ENCODE peak calls at places on chromosomes 4 and X, in seven cellular contexts. One of them, this sample, is unnamed.

GRCh38 chr4:707929-708630 is 2.4 kb downstream of the PCGF3 start:
- DNase-seq in GM12878: no peak
- DNase-seq in K562: no peak
- DNase-seq in SK-N-SH: no peak
- DNase-seq in HepG2: no peak
- DNase-seq in HCT116: no peak
- DNase-seq in H1: no peak
- DNase-seq in this sample: no peak

GRCh38 chrX:35122756-35123155 is 180.2 kb downstream of the FAM47B start:
- DNase-seq in GM12878: no peak
- DNase-seq in K562: no peak
- DNase-seq in SK-N-SH: no peak
- DNase-seq in HepG2: no peak
- DNase-seq in HCT116: no peak
- DNase-seq in H1: no peak
- DNase-seq in this sample: no peak

GRCh38 chrX:1178580-1179057 is 33.8 kb downstream of the CRLF2 start:
- DNase-seq in GM12878: no peak
- DNase-seq in K562: no peak
- DNase-seq in SK-N-SH: no peak
- DNase-seq in HepG2: no peak
- DNase-seq in HCT116: no peak
- DNase-seq in H1: peak
- DNase-seq in this sample: no peak

GRCh38 chrX:13473666-13474516 is 95.5 kb upstream of the EGFL6 start:
- DNase-seq in GM12878: peak
- DNase-seq in K562: no peak
- DNase-seq in SK-N-SH: no peak
- DNase-seq in HepG2: no peak
- DNase-seq in HCT116: no peak
- DNase-seq in H1: no peak
- DNase-seq in this sample: no peak

GRCh38 chr4:83723609-83724008 is 187.7 kb downstream of the GPAT3 start:
- DNase-seq in GM12878: no peak
- DNase-seq in K562: no peak
- DNase-seq in SK-N-SH: no peak
- DNase-seq in HepG2: no peak
- DNase-seq in HCT116: no peak
- DNase-seq in H1: no peak
- DNase-seq in this sample: no peak

GRCh38 chrX:40266490-40267333 is 169.0 kb upstream of the BCOR start:
- DNase-seq in GM12878: no peak
- DNase-seq in K562: peak
- DNase-seq in SK-N-SH: peak
- DNase-seq in HepG2: peak
- DNase-seq in HCT116: peak
- DNase-seq in H1: peak
- DNase-seq in this sample: peak

GRCh38 chrX:46965125-46965758 is 53.0 kb downstream of the JADE3 start:
- DNase-seq in GM12878: no peak
- DNase-seq in K562: no peak
- DNase-seq in SK-N-SH: no peak
- DNase-seq in HepG2: no peak
- DNase-seq in HCT116: no peak
- DNase-seq in H1: no peak
- DNase-seq in this sample: no peak

GRCh38 chrX:74449322-74449936 is 28.1 kb downstream of the SLC16A2 start:
- DNase-seq in GM12878: no peak
- DNase-seq in K562: no peak
- DNase-seq in SK-N-SH: no peak
- DNase-seq in HepG2: no peak
- DNase-seq in HCT116: peak
- DNase-seq in H1: no peak
- DNase-seq in this sample: peak

GRCh38 chr4:1187182-1187581 is 14.8 kb upstream of the SPON2 start:
- DNase-seq in GM12878: no peak
- DNase-seq in K562: no peak
- DNase-seq in SK-N-SH: no peak
- DNase-seq in HepG2: no peak
- DNase-seq in HCT116: no peak
- DNase-seq in H1: no peak
- DNase-seq in this sample: no peak

GRCh38 chrX:74383611-74384010 is 37.7 kb upstream of the SLC16A2 start:
- DNase-seq in GM12878: no peak
- DNase-seq in K562: no peak
- DNase-seq in SK-N-SH: peak
- DNase-seq in HepG2: peak
- DNase-seq in HCT116: peak
- DNase-seq in H1: no peak
- DNase-seq in this sample: peak

GRCh38 chrX:13197961-13198761 is 121.7 kb downstream of the ATXN3L start:
- DNase-seq in GM12878: no peak
- DNase-seq in K562: no peak
- DNase-seq in SK-N-SH: peak
- DNase-seq in HepG2: no peak
- DNase-seq in HCT116: no peak
- DNase-seq in H1: no peak
- DNase-seq in this sample: peak

GRCh38 chrX:3592184-3592583 is 121.3 kb downstream of the PRKX start:
- DNase-seq in GM12878: no peak
- DNase-seq in K562: no peak
- DNase-seq in SK-N-SH: no peak
- DNase-seq in HepG2: no peak
- DNase-seq in HCT116: no peak
- DNase-seq in H1: peak
- DNase-seq in this sample: no peak

GRCh38 chrX:24154490-24155034 is 5.0 kb downstream of the ZFX start:
- DNase-seq in GM12878: no peak
- DNase-seq in K562: no peak
- DNase-seq in SK-N-SH: peak
- DNase-seq in HepG2: no peak
- DNase-seq in HCT116: no peak
- DNase-seq in H1: no peak
- DNase-seq in this sample: no peak

GRCh38 chrX:105876658-105877057 is 54.3 kb downstream of the NRK start:
- DNase-seq in GM12878: no peak
- DNase-seq in K562: no peak
- DNase-seq in SK-N-SH: no peak
- DNase-seq in HepG2: peak
- DNase-seq in HCT116: peak
- DNase-seq in H1: no peak
- DNase-seq in this sample: no peak

GRCh38 chrX:40864972-40865371 is 129.6 kb upstream of the MED14 start:
- DNase-seq in GM12878: no peak
- DNase-seq in K562: no peak
- DNase-seq in SK-N-SH: no peak
- DNase-seq in HepG2: no peak
- DNase-seq in HCT116: no peak
- DNase-seq in H1: no peak
- DNase-seq in this sample: no peak

GRCh38 chr4:150973626-150974250 is 41.3 kb downstream of the LRBA start:
- DNase-seq in GM12878: no peak
- DNase-seq in K562: no peak
- DNase-seq in SK-N-SH: no peak
- DNase-seq in HepG2: peak
- DNase-seq in HCT116: no peak
- DNase-seq in H1: no peak
- DNase-seq in this sample: peak

GRCh38 chr4:83217721-83218522 is 66.7 kb downstream of the COQ2 start:
- DNase-seq in GM12878: peak
- DNase-seq in K562: no peak
- DNase-seq in SK-N-SH: no peak
- DNase-seq in HepG2: no peak
- DNase-seq in HCT116: no peak
- DNase-seq in H1: no peak
- DNase-seq in this sample: no peak

GRCh38 chr4:683982-684571 is 4.9 kb downstream of the SLC49A3 start:
- DNase-seq in GM12878: no peak
- DNase-seq in K562: peak
- DNase-seq in SK-N-SH: peak
- DNase-seq in HepG2: peak
- DNase-seq in HCT116: peak
- DNase-seq in H1: peak
- DNase-seq in this sample: peak

GRCh38 chr4:14329228-14329627 is 673.1 kb upstream of the CPEB2 start:
- DNase-seq in GM12878: no peak
- DNase-seq in K562: no peak
- DNase-seq in SK-N-SH: no peak
- DNase-seq in HepG2: no peak
- DNase-seq in HCT116: no peak
- DNase-seq in H1: no peak
- DNase-seq in this sample: no peak

GRCh38 chr4:8910100-8910821 is 38.6 kb upstream of the HMX1 start:
- DNase-seq in GM12878: no peak
- DNase-seq in K562: no peak
- DNase-seq in SK-N-SH: peak
- DNase-seq in HepG2: no peak
- DNase-seq in HCT116: no peak
- DNase-seq in H1: no peak
- DNase-seq in this sample: no peak

GRCh38 chr4:55321707-55322264 is 24.3 kb upstream of the SRD5A3 start:
- DNase-seq in GM12878: peak
- DNase-seq in K562: peak
- DNase-seq in SK-N-SH: peak
- DNase-seq in HepG2: peak
- DNase-seq in HCT116: peak
- DNase-seq in H1: peak
- DNase-seq in this sample: no peak

GRCh38 chrX:88613338-88613737 is 133.7 kb upstream of the CPXCR1 start:
- DNase-seq in GM12878: no peak
- DNase-seq in K562: no peak
- DNase-seq in SK-N-SH: peak
- DNase-seq in HepG2: peak
- DNase-seq in HCT116: no peak
- DNase-seq in H1: no peak
- DNase-seq in this sample: peak

GRCh38 chrX:77977518-77977917 is 8.1 kb upstream of the PGAM4 start:
- DNase-seq in GM12878: no peak
- DNase-seq in K562: no peak
- DNase-seq in SK-N-SH: no peak
- DNase-seq in HepG2: no peak
- DNase-seq in HCT116: no peak
- DNase-seq in H1: no peak
- DNase-seq in this sample: no peak

GRCh38 chr4:167826281-167826680 is 266.1 kb upstream of the ANXA10 start:
- DNase-seq in GM12878: no peak
- DNase-seq in K562: no peak
- DNase-seq in SK-N-SH: no peak
- DNase-seq in HepG2: no peak
- DNase-seq in HCT116: no peak
- DNase-seq in H1: no peak
- DNase-seq in this sample: no peak

GRCh38 chr4:5206391-5206790 is 155.1 kb downstream of the STK32B start:
- DNase-seq in GM12878: no peak
- DNase-seq in K562: no peak
- DNase-seq in SK-N-SH: no peak
- DNase-seq in HepG2: no peak
- DNase-seq in HCT116: peak
- DNase-seq in H1: no peak
- DNase-seq in this sample: no peak

GRCh38 chr4:107442538-107443083 is 277.4 kb downstream of the PAPSS1 start:
- DNase-seq in GM12878: no peak
- DNase-seq in K562: no peak
- DNase-seq in SK-N-SH: no peak
- DNase-seq in HepG2: no peak
- DNase-seq in HCT116: no peak
- DNase-seq in H1: no peak
- DNase-seq in this sample: no peak
- TF ChIP-seq JUND in GM12878: no peak
- TF ChIP-seq JUND in K562: no peak
- TF ChIP-seq JUND in SK-N-SH: no peak
- TF ChIP-seq JUND in HepG2: no peak
- TF ChIP-seq JUND in HCT116: no peak
- TF ChIP-seq JUND in H1: no peak
- TF ChIP-seq JUND in this sample: no peak

DNA sequence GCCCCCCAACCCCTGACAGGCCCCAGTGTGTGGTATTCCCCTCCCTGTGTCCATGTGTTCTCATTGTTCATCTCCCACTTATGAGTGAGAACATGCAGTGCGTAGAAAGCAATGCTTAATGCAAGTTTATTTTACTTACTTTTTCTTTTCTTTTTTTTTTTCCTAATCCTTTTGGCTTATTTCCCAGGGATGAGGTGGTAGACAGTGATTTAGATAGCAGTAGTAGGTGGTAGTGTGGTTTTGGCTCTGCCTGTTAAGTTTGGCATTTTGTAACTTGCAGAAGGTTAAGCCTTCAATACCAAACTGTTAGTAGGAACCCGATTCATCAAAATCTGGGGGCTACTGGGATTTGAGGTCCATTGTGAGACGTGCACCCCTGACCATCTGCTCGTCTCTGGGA is 70.4 kb downstream of the PHOX2B start:
- DNase-seq in GM12878: no peak
- DNase-seq in K562: no peak
- DNase-seq in SK-N-SH: no peak
- DNase-seq in HepG2: no peak
- DNase-seq in HCT116: no peak
- DNase-seq in H1: no peak
- DNase-seq in this sample: no peak
- TF ChIP-seq JUND in GM12878: no peak
- TF ChIP-seq JUND in K562: no peak
- TF ChIP-seq JUND in SK-N-SH: no peak
- TF ChIP-seq JUND in HepG2: no peak
- TF ChIP-seq JUND in HCT116: no peak
- TF ChIP-seq JUND in H1: no peak
- TF ChIP-seq JUND in this sample: no peak

DNA sequence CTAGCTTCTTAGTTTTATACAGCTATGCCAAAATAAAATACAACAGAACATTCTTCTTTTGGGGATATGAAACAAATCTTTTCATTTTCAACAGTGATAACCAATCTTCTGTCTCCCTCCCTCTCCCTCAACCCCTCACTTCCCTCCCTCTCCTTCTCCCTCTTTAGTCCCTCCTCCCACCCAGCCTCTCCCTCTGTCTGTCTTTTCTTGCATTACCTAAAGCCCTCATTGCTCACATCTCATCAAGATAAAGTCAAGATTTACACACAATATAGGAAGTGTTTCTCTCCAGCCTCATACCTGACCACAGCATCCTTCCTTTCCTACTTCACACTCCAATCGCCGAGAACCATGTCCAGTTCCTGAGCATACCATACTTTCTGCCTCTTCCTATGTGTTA is 190.3 kb downstream of the SHROOM3 start:
- DNase-seq in GM12878: no peak
- DNase-seq in K562: no peak
- DNase-seq in SK-N-SH: no peak
- DNase-seq in HepG2: no peak
- DNase-seq in HCT116: no peak
- DNase-seq in H1: no peak
- DNase-seq in this sample: no peak
- TF ChIP-seq JUND in GM12878: no peak
- TF ChIP-seq JUND in K562: no peak
- TF ChIP-seq JUND in SK-N-SH: no peak
- TF ChIP-seq JUND in HepG2: no peak
- TF ChIP-seq JUND in HCT116: no peak
- TF ChIP-seq JUND in H1: no peak
- TF ChIP-seq JUND in this sample: no peak

DNA sequence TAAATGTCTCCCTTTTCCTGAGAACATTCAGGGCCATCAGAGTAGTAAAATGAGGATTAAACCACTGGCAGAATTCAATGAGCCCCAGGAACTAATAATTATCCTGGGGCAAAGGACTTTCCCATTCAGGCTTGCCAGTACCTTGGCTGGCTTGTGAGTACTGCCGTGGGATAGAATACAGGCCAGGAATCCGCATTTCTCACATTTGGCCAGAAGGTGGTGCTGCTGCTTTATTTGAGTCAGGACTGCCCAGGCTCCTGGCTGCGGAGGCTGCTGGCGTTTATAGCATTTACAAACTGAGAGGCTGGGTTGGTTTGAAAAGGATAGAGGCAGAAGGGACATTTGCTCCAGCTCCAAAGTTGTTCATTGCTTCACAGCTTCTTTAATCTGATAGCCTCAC is 91.4 kb downstream of the RTL9 start:
- DNase-seq in GM12878: peak
- DNase-seq in K562: peak
- DNase-seq in SK-N-SH: peak
- DNase-seq in HepG2: peak
- DNase-seq in HCT116: peak
- DNase-seq in H1: peak
- DNase-seq in this sample: peak
- TF ChIP-seq JUND in GM12878: no peak
- TF ChIP-seq JUND in K562: no peak
- TF ChIP-seq JUND in SK-N-SH: no peak
- TF ChIP-seq JUND in HepG2: no peak
- TF ChIP-seq JUND in HCT116: no peak
- TF ChIP-seq JUND in H1: no peak
- TF ChIP-seq JUND in this sample: no peak

This sample was measured in T47D.